ENCODE peak calls at places on chromosomes 13 and 19, in seven cellular contexts. D is ascending aorta, N is nucleus accumbens, O is erythroblast, P is Ammon's horn, Y is GM12878, E is body of pancreas. H is an unnamed sample.

GRCh38 chr19:6229951-6230712 is 49.6 kb downstream of the MLLT1 start:
- DNase-seq in Y (no peak), P (no peak), D (no peak), O (no peak), N (no peak), E (no peak), H (no peak)

GRCh38 chr19:7866399-7867091 is 7.6 kb downstream of the PRR36 start:
- DNase-seq in Y (no peak), N (no peak), P (no peak), D (no peak), E (no peak), O (no peak), H (no peak)

GRCh38 chr13:59360108-59360507 is 803.6 kb downstream of the DIAPH3 start:
- DNase-seq in P (peak; percentile 39), Y (no peak), N (no peak), E (no peak), D (no peak), O (no peak), H (no peak)

GRCh38 chr19:11204943-11205349 is 7.6 kb upstream of the KANK2 start:
- DNase-seq in O (no peak), D (no peak), E (peak; percentile 47), N (no peak), P (no peak), Y (peak; percentile 26), H (no peak)

GRCh38 chr13:52845766-52846566 is 2.5 kb downstream of the PCDH8 start:
- DNase-seq in N (no peak), E (peak; percentile 23), O (peak; percentile 60), Y (no peak), P (no peak), D (no peak), H (no peak)

GRCh38 chr13:26132756-26133155 is 80.9 kb upstream of the SHISA2 start:
- DNase-seq in Y (no peak), O (no peak), E (no peak), N (no peak), D (no peak), P (peak; percentile 25), H (no peak)

GRCh38 chr13:78602561-78603239 is 652 bp downstream of the POU4F1 start:
- DNase-seq in D (no peak), Y (no peak), O (peak; percentile 54), N (no peak), P (no peak), E (no peak), H (no peak)

GRCh38 chr13:33111414-33112110 is 95.3 kb downstream of the KL start:
- DNase-seq in O (no peak), Y (no peak), P (no peak), E (no peak), N (no peak), D (no peak), H (no peak)

GRCh38 chr19:56732974-56733373 is 61.4 kb upstream of the ZNF835 start:
- DNase-seq in O (no peak), E (no peak), N (no peak), P (no peak), D (no peak), Y (no peak), H (no peak)

GRCh38 chr13:19685034-19685433 is 51.6 kb downstream of the MPHOSPH8 start:
- DNase-seq in O (no peak), Y (no peak), N (no peak), D (no peak), E (peak; percentile 71), P (no peak), H (no peak)

GRCh38 chr13:45063261-45063870 is 56.9 kb upstream of the GTF2F2 start:
- DNase-seq in E (no peak), Y (no peak), O (no peak), N (no peak), P (no peak), D (no peak), H (no peak)

GRCh38 chr19:23203841-23204344 is 46.3 kb downstream of the ZNF724 start:
- DNase-seq in P (peak; percentile 4), N (no peak), E (no peak), Y (no peak), O (no peak), D (no peak), H (peak; percentile 11)

GRCh38 chr19:37362733-37363132 is 8.2 kb upstream of the ZNF527 start:
- DNase-seq in O (peak; percentile 7), Y (no peak), D (no peak), P (no peak), E (no peak), N (no peak), H (no peak)

GRCh38 chr19:49193822-49194394 is 36.3 kb downstream of the TRPM4 start:
- DNase-seq in D (no peak), O (no peak), Y (no peak), P (no peak), N (no peak), E (no peak), H (no peak)

GRCh38 chr13:20230913-20231838 is 943 bp downstream of the GJB6 start:
- DNase-seq in O (no peak), Y (no peak), E (no peak), P (peak; percentile 51), D (peak; percentile 43), N (no peak), H (no peak)